ENCODE peak calls at places on chromosome 10, in five cellular contexts. J is cardiac muscle cell; G is CD8-positive, alpha-beta T cell; Y is hepatocyte; E is ascending aorta. X is an unnamed sample. For H3K4me1, the result is how much of the 10 kb centered on the place peaks cover.

GRCh38 chr10:2094171-2094570 is 356.8 kb upstream of the ADARB2 start:
- DNase-seq in Y (no peak), E (no peak), J (no peak), G (no peak), X (no peak)

GRCh38 chr10:69360485-69361302 is 56.0 kb downstream of the TACR2 start:
- DNase-seq in Y (peak), G (no peak), J (peak), E (peak), X (peak)

GRCh38 chr10:64070241-64070640 is 549.0 kb downstream of the REEP3 start:
- DNase-seq in Y (no peak), G (no peak), J (no peak), E (no peak), X (no peak)

GRCh38 chr10:121613456-121613855 is 15.2 kb upstream of the FGFR2 start:
- DNase-seq in J (no peak), E (no peak), G (no peak), Y (no peak), X (no peak)

GRCh38 chr10:121654021-121654545 is 55.8 kb upstream of the FGFR2 start:
- DNase-seq in G (no peak), E (no peak), Y (no peak), J (no peak), X (no peak)

GRCh38 chr10:94047302-94047701 is 53.6 kb downstream of the PLCE1 start:
- DNase-seq in E (no peak), Y (no peak), G (no peak), J (no peak), X (no peak)

GRCh38 chr10:123558651-123559050 is 107.5 kb upstream of the GPR26 start:
- DNase-seq in E (no peak), J (no peak), G (no peak), Y (no peak), X (no peak)

GRCh38 chr10:74846958-74847357 is 20.6 kb downstream of the KAT6B start:
- DNase-seq in Y (no peak), J (no peak), G (no peak), E (no peak), X (no peak)

GRCh38 chr10:100878291-100878910 is 34.4 kb upstream of the SLF2 start:
- DNase-seq in G (peak), Y (peak), E (no peak), J (peak), X (no peak)

GRCh38 chr10:132630156-132630555 is 92.6 kb downstream of the INPP5A start:
- DNase-seq in Y (no peak), E (no peak), G (no peak), J (no peak), X (no peak)
- H3K4me1 ChIP-seq in Y (under half), E (half or more), G (under half), J (half or more), X (half or more)

GRCh38 chr10:52387744-52388143 is 73.7 kb downstream of the DKK1 start:
- DNase-seq in J (no peak), E (no peak), G (no peak), Y (no peak), X (no peak)

GRCh38 chr10:52391927-52392602 is 78.0 kb downstream of the DKK1 start:
- DNase-seq in J (no peak), Y (no peak), G (no peak), E (no peak), X (no peak)

GRCh38 chr10:52394246-52394645 is 80.2 kb downstream of the DKK1 start:
- DNase-seq in E (no peak), G (no peak), Y (no peak), J (no peak), X (no peak)

GRCh38 chr10:52390388-52390787 is 76.3 kb downstream of the DKK1 start:
- DNase-seq in E (no peak), J (no peak), Y (no peak), G (no peak), X (no peak)
- H3K27ac ChIP-seq in E (no peak), J (no peak), Y (no peak), G (no peak), X (no peak)

DNA sequence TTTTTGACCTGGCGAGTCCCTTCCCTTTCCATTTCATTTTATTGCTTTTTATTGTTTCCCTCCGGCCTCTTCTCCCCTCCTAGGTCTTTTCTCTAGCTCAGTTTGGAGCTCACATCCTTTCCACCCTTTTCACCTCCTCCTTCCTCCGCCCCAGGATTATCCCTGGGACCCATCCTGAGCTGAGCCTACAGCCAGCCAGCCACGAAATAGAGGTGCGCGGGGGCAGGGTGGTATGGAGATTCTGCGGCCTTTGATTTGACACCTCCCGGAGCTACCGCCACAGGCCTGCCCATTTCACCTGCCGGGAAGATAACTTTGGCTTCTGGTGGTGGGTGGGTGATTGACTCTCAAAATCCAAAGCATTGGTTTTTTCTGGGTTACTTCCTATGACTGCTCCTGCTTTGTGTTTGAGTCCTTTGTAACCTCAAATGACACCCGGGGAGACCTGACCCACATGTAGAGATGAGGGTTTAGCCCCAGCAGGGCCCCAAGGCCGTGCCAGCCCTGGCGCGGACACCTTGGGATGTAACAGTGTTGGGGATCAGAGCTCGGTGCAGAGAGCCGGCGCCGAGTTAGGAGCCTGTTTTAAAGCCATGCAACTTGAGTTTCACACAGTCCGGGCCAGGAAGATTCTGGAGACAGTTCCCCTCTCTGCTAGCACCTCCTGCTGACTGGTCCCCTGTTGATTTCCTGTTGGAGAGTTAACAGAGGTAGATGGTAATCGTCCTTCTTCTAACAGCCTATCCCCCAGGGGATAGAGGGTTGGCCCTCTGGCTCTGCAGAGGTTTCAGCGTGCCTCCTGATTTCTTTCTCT is 1.5 kb downstream of the DUSP5 start:
- DNase-seq in E (no peak), Y (peak), G (peak), J (peak), X (no peak)
- TF ChIP-seq CTCF in E (no peak), Y (peak), G (no peak), J (peak), X (no peak)

DNA sequence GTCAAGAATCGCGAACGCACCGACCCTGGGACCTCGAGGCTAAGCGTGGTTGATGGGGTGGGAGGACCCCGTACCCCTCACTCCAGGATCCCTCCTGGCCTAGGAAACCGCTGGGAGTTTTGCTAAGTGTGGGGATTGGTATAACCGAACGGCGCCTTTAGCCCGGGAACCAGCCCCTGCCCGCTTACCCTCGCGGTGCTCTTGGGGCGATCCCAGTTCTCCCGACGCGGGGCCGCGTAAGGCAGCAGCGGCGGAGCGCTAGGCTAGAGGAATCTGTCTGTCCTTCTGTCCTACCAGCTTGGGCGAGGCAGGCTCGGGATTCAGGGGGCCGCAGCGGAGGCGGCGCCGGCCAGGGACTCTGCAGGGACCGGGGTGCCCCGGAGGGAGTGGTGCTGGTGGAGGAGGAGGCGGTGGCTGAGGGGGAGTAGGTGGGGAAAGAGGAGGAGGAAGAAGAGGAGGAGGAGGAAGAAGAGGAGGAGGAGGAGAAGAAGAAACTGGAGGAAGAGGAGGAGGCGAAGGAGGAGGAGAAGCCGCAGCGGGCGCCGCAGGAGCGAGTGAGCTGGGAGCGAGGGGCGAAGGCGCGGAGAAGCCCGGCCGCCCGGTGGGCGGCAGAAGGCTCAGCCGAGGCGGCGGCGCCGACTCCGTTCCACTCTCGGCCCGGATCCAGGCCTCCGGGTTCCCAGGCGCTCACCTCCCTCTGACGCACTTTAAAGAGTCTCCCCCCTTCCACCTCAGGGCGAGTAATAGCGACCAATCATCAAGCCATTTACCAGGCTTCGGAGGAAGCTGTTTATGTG is 439 bp upstream of the EMX2 start:
- DNase-seq in Y (peak), G (no peak), E (no peak), J (peak), X (no peak)
- H3K4me1 ChIP-seq in Y (under half), G (under half), E (under half), J (under half), X (under half)

GRCh38 chr10:71973777-71974488 is 9.7 kb downstream of the CHST3 start:
- DNase-seq in Y (no peak), G (no peak), E (no peak), J (no peak), X (no peak)
- H3K27ac ChIP-seq in Y (no peak), G (no peak), E (peak), J (no peak), X (peak)

DNA sequence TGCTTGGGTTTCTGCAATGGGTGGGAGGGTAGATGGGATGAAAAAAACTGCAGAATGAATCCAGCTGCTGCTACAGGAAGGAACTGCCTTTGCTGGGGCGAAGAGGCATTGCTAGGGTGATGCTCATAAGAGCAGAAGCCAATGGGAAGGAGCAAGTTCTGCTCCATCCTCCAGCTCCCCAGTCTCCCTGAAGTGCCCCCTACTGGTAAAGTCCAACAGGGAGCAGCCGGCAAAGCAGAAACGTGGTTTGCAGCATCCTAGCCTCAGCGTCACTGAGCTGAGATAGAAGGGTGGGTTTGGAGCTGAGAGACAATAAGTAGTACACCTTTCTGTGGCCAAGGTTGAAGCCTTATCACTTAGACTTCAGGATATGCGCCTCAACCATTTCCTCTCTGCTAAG is 220.5 kb downstream of the CCSER2 start:
- DNase-seq in E (no peak), Y (no peak), G (no peak), J (no peak), X (no peak)
- TF ChIP-seq CTCF in E (no peak), Y (peak), G (no peak), J (peak), X (peak)

DNA sequence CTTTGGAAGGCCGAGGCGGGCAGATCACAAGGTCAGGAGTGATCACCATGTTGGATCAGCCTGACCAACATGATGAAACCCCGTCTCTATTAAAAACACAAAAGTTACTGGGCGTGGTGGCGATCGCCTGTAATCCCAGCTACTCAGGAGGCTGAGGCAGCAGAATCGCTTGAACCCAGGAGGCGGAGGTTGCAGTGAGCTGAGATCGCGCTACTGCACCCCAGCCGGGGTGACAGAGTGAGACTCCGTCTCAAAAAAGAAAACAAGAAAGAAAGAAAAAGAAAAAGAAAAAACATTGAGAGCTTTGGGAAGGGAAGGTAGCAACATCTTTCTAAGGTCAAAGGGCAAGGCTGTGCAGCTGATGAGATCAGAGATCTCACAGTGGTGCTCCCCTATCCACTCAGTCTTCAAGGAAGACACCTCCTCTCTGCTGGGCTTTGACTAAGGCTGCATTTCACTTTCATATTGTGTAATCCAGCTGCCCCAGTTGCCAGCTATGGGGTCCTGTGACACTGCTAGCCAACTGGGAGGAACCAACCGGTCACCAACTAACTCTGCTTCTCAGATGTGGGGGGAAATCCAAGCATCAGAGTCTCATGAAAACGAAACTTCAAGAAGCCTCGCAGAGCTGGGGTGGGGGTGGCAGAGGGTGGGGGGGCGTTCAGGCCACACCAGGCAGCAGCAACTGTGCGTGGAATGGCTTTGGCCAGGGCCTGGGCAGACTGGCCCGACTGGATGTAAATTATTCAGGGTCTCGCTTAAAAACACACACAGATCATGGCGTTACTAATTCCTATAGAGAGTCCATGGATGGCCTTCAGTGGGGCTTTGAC is 1.5 kb downstream of the IL15RA start:
- DNase-seq in G (peak), J (no peak), E (no peak), Y (no peak), X (peak)
- H3K4me1 ChIP-seq in G (under half), J (under half), E (under half), Y (under half), X (under half)

GRCh38 chr10:36187382-36188042 is 545.4 kb upstream of the FZD8 start:
- DNase-seq in J (no peak), Y (no peak), G (no peak), E (no peak), X (no peak)

GRCh38 chr10:36185096-36185495 is 543.0 kb upstream of the FZD8 start:
- DNase-seq in G (no peak), E (no peak), J (no peak), Y (no peak), X (no peak)

GRCh38 chr10:36188461-36188860 is 546.4 kb upstream of the FZD8 start:
- DNase-seq in J (no peak), G (no peak), E (no peak), Y (no peak), X (no peak)

GRCh38 chr10:36191009-36191408 is 548.9 kb upstream of the FZD8 start:
- DNase-seq in Y (no peak), E (no peak), G (no peak), J (no peak), X (no peak)

DNA sequence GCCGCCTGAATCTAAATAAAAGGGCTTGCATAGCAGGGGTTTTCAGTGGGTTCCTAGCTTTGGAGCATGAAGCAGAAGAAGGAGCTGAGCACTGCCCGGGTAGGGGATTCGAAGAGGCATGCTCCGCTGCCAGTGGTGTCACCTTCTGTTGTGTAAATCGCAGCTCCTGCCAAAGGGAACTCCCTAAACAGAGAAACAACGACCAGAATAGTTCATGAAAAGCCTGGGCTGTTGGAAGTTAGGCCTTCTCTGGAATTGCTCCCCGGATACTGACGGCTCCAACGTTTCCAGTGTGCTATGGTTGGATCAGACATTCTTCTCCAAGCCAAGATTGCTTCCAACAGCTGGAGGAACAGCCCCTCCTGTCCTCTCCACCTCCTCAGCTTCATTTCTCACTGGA is 546.0 kb upstream of the FZD8 start:
- DNase-seq in G (no peak), J (no peak), E (no peak), Y (no peak), X (no peak)
- H3K27ac ChIP-seq in G (no peak), J (no peak), E (peak), Y (no peak), X (peak)